ENCODE peak calls at places on chromosomes 4 and X, in ten cellular contexts. S is WERI-Rb-1, Z is foreskin fibroblast, F is A549, E is mammary epithelial cell, V is GM10248, I is bronchial epithelial cell, R is foreskin keratinocyte, X is fibroblast of lung, Y is transverse colon. B is an unnamed sample.

GRCh38 chrX:120456973-120457372 is 12.1 kb downstream of the LAMP2 start:
- DNase-seq in Y (no peak), X (peak), Z (peak), F (no peak), E (peak), S (no peak), I (peak), V (peak), R (peak), B (no peak)

GRCh38 chrX:150155396-150156048 is 207.6 kb upstream of the MAMLD1 start:
- DNase-seq in X (peak), R (peak), S (no peak), V (no peak), E (peak), I (peak), Y (peak), Z (peak), F (peak), B (no peak)

GRCh38 chrX:48834383-48834709 is 1.1 kb downstream of the PCSK1N start:
- DNase-seq in I (no peak), F (peak), Y (no peak), X (no peak), S (no peak), R (no peak), V (no peak), Z (no peak), E (no peak), B (no peak)

GRCh38 chr4:4720671-4721070 is 138.8 kb upstream of the MSX1 start:
- DNase-seq in Z (no peak), Y (no peak), E (no peak), S (peak), R (no peak), V (no peak), X (no peak), I (no peak), F (no peak), B (no peak)

GRCh38 chrX:96435636-96436035 is 249.0 kb upstream of the DIAPH2 start:
- DNase-seq in Y (no peak), F (no peak), E (no peak), X (peak), Z (no peak), R (no peak), I (no peak), V (no peak), S (no peak), B (no peak)

GRCh38 chr4:23789765-23790164 is 100.1 kb downstream of the PPARGC1A start:
- DNase-seq in E (no peak), R (no peak), Y (no peak), Z (peak), I (no peak), V (no peak), F (no peak), S (no peak), X (peak), B (peak)

GRCh38 chr4:86593726-86594558 is at the start of gene PTPN13:
- DNase-seq in X (peak), R (peak), E (peak), Z (peak), F (peak), S (peak), Y (peak), I (peak), V (peak), B (peak)

GRCh38 chrX:15497865-15498264 is 2.7 kb upstream of the BMX start:
- DNase-seq in V (peak), E (peak), Y (peak), I (peak), R (peak), F (peak), Z (peak), S (peak), X (peak), B (peak)

GRCh38 chr4:15754323-15754722 is 23.8 kb upstream of the CD38 start:
- DNase-seq in S (no peak), F (no peak), X (peak), Y (no peak), Z (no peak), V (no peak), R (no peak), E (no peak), I (peak), B (no peak)

GRCh38 chr4:1933700-1934099 is 62.5 kb downstream of the NSD2 start:
- DNase-seq in X (no peak), V (no peak), R (no peak), Z (no peak), I (no peak), Y (no peak), S (no peak), F (no peak), E (no peak), B (peak)

GRCh38 chr4:168098257-168098717 is 6.0 kb downstream of the ANXA10 start:
- DNase-seq in I (peak), X (peak), Y (no peak), Z (peak), R (peak), F (no peak), E (peak), S (no peak), V (no peak), B (no peak)

GRCh38 chr4:101205878-101206277 is 141.4 kb downstream of the PPP3CA start:
- DNase-seq in X (peak), E (peak), R (peak), V (peak), Z (peak), F (no peak), Y (no peak), I (peak), S (no peak), B (no peak)

GRCh38 chr4:54237770-54238169 is 8.7 kb downstream of the PDGFRA start:
- DNase-seq in E (no peak), V (no peak), Z (no peak), S (no peak), Y (no peak), F (no peak), I (no peak), X (no peak), R (no peak), B (no peak)

GRCh38 chrX:48956728-48957414 is 536 bp downstream of the OTUD5 start:
- DNase-seq in R (no peak), S (no peak), F (no peak), V (no peak), I (no peak), X (no peak), Z (peak), E (no peak), Y (peak), B (peak)

DNA sequence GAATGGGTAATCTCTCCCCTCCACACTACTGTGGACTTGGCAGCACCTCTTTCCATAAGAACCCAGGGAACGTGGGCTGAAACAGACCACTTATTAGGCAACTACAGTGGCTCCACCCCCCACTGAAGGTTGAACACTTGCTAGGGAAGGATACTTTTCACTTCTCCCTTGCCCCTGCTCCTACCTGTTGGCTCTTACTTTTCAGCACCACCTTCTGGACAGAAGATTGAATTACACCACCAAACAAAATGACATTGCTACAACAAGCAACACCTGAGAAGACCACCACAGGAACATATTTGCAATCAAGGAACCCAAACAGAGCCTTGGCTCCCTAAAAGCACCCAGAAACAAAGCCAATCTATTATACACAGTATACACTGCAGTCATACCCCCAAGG is 132.1 kb upstream of the CXCL13 start:
- DNase-seq in F (no peak), S (no peak), Y (no peak), R (no peak), E (no peak), V (peak), X (no peak), Z (peak), I (peak), B (no peak)
- TF ChIP-seq CTCF in F (no peak), S (peak), Y (peak), R (peak), E (peak), V (peak), X (peak), Z (peak), I (peak), B (no peak)

GRCh38 chr4:22463179-22463578 is 52.7 kb downstream of the ADGRA3 start:
- DNase-seq in S (peak), X (no peak), E (no peak), Y (no peak), F (no peak), V (no peak), I (no peak), Z (no peak), R (no peak), B (no peak)
- TF ChIP-seq CTCF in S (peak), X (no peak), E (no peak), Y (no peak), F (no peak), V (no peak), I (no peak), Z (no peak), R (no peak), B (no peak)

DNA sequence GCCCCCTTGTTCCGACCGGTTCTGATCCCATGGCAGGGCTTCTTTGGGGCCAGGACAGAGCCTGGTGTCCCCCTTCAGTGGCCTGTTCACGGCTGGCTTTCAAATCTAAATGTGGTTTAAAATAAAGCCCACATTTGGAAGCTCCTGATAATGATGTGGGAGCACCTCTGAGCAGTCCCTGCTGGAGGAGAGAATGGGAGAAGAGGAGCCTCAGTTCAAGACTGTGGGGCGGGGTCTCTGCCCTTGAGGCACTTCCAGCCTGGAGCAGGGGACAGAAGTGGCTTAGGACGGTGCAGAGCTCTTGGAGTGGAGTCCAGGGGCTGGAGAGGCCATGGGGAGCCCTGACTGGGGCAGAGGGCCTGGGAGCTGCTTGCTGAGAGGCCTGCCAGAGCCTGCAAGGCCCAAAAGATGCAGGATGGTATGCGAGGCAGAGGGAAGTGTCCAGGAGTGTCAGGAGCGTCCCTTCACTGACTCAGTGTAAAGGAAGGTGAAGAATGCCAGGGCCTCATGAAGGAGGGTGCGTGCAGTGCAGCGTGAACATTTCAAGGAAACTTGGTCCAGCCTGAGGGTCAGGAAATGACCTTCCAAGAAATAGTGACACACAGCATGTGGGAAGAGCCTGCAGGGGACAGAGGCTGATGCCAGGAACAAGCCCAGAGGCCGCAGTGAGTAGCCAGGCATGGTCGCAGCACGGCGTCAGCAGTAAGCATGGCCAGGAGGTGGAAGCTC is 21.1 kb upstream of the TADA2B start:
- DNase-seq in Z (peak), V (no peak), X (peak), Y (no peak), F (peak), R (peak), E (peak), S (no peak), I (peak), B (no peak)
- TF ChIP-seq CTCF in Z (no peak), V (no peak), X (no peak), Y (no peak), F (no peak), R (no peak), E (no peak), S (no peak), I (no peak), B (no peak)

GRCh38 chrX:115549008-115549407 is 12.0 kb upstream of the PLS3 start:
- DNase-seq in X (no peak), Y (no peak), R (no peak), E (no peak), I (no peak), S (no peak), V (no peak), F (no peak), Z (no peak), B (no peak)
- TF ChIP-seq CTCF in X (no peak), Y (no peak), R (no peak), E (no peak), I (no peak), S (no peak), V (no peak), F (no peak), Z (no peak), B (no peak)

GRCh38 chr4:26787461-26788340 is 72.9 kb upstream of the STIM2 start:
- DNase-seq in I (peak), Z (peak), R (peak), Y (peak), S (peak), V (no peak), X (peak), F (peak), E (peak), B (peak)
- TF ChIP-seq CTCF in I (peak), Z (peak), R (peak), Y (peak), S (peak), V (peak), X (peak), F (no peak), E (peak), B (no peak)

GRCh38 chrX:74551934-74552333 is 62.5 kb downstream of the RLIM start:
- DNase-seq in I (no peak), F (no peak), V (no peak), Y (no peak), S (no peak), X (no peak), R (no peak), Z (no peak), E (no peak), B (no peak)

GRCh38 chrX:74546984-74547383 is 67.4 kb downstream of the RLIM start:
- DNase-seq in R (no peak), E (no peak), X (no peak), V (no peak), Y (no peak), F (no peak), I (no peak), S (no peak), Z (no peak), B (no peak)

GRCh38 chrX:74545880-74546279 is 68.5 kb downstream of the RLIM start:
- DNase-seq in Z (no peak), V (no peak), F (no peak), R (no peak), S (no peak), E (no peak), X (no peak), I (no peak), Y (no peak), B (no peak)

GRCh38 chrX:74550295-74550802 is 64.1 kb downstream of the RLIM start:
- DNase-seq in R (peak), Z (peak), E (peak), Y (peak), I (peak), S (peak), F (peak), V (peak), X (peak), B (peak)
- TF ChIP-seq CTCF in R (peak), Z (peak), E (peak), Y (peak), I (peak), S (peak), F (peak), V (peak), X (peak), B (peak)

GRCh38 chr4:165926307-165926706 is 53.3 kb downstream of the TLL1 start:
- DNase-seq in V (no peak), I (no peak), Y (no peak), X (no peak), E (no peak), R (no peak), S (no peak), Z (no peak), F (no peak), B (no peak)
- TF ChIP-seq CTCF in V (no peak), I (no peak), Y (no peak), X (no peak), E (no peak), R (no peak), S (no peak), Z (no peak), F (no peak), B (no peak)

DNA sequence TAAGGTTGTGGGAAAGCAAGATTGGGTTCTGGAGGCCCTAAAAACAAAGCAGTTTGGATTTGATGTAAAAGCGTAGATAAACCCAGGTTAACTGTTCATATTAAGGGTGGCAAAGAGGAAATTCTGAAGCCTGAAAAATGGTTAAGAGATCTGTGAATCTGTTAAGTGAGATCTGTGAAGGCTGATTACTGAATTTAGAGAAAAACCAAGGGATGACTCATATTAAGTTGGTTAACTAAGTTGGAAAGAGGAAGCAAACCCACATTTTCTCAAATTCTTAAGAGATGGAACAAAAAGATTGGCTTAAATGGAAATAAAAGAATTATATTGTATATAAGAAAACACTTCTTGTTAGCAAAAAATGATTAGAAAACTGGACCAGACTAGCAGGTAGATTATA is 22.8 kb downstream of the GPAT3 start:
- DNase-seq in Y (no peak), E (no peak), I (no peak), Z (peak), X (peak), R (no peak), S (no peak), F (no peak), V (no peak), B (no peak)
- TF ChIP-seq CTCF in Y (no peak), E (no peak), I (no peak), Z (no peak), X (no peak), R (no peak), S (no peak), F (no peak), V (no peak), B (no peak)

GRCh38 chr4:185772391-185773093 is 39.5 kb downstream of the SORBS2 start:
- DNase-seq in I (no peak), Z (no peak), E (no peak), F (no peak), V (no peak), S (no peak), Y (no peak), X (no peak), R (no peak), B (no peak)

GRCh38 chr4:185774815-185775684 is 36.9 kb downstream of the SORBS2 start:
- DNase-seq in Y (no peak), V (no peak), E (no peak), I (peak), Z (peak), R (peak), X (peak), S (no peak), F (no peak), B (peak)

GRCh38 chr4:185771696-185772390 is 40.2 kb downstream of the SORBS2 start:
- DNase-seq in V (no peak), Y (no peak), R (no peak), I (peak), F (no peak), S (no peak), E (no peak), Z (peak), X (no peak), B (no peak)

GRCh38 chr4:185774076-185774731 is 37.8 kb downstream of the SORBS2 start:
- DNase-seq in S (no peak), F (no peak), R (no peak), E (no peak), Z (peak), I (no peak), X (no peak), V (no peak), Y (no peak), B (no peak)

GRCh38 chr4:185773419-185773818 is 38.6 kb downstream of the SORBS2 start:
- DNase-seq in E (no peak), V (no peak), I (no peak), R (no peak), X (no peak), Y (no peak), F (no peak), S (peak), Z (no peak), B (peak)
- TF ChIP-seq CTCF in E (no peak), V (no peak), I (no peak), R (no peak), X (no peak), Y (no peak), F (no peak), S (peak), Z (no peak), B (no peak)

GRCh38 chrX:126770179-126770578 is 49.4 kb upstream of the PRR32 start:
- DNase-seq in E (peak), F (peak), S (peak), X (no peak), R (peak), Y (no peak), V (peak), I (peak), Z (no peak), B (no peak)
- TF ChIP-seq CTCF in E (peak), F (no peak), S (peak), X (no peak), R (peak), Y (no peak), V (peak), I (no peak), Z (no peak), B (peak)